ENCODE peak calls at places on chromosome 7, in six cellular contexts. One of them, this sample, is unnamed.

GRCh38 chr7:139441961-139442360 is 41.5 kb downstream of the KLRG2 start:
- DNase-seq in colonic mucosa: no peak
- DNase-seq in CD4-positive, alpha-beta T cell: no peak
- DNase-seq in cardiac muscle cell: no peak
- DNase-seq in fibroblast of lung: no peak
- DNase-seq in OCI-LY7: no peak
- DNase-seq in this sample: no peak

GRCh38 chr7:134789967-134790685 is 10.7 kb downstream of the CALD1 start:
- DNase-seq in colonic mucosa: peak; percentile 21
- DNase-seq in CD4-positive, alpha-beta T cell: no peak
- DNase-seq in cardiac muscle cell: peak; percentile 95
- DNase-seq in fibroblast of lung: peak; percentile 85
- DNase-seq in OCI-LY7: no peak
- DNase-seq in this sample: no peak

GRCh38 chr7:157429001-157429679 is 92.3 kb downstream of the DNAJB6 start:
- DNase-seq in colonic mucosa: no peak
- DNase-seq in CD4-positive, alpha-beta T cell: no peak
- DNase-seq in cardiac muscle cell: no peak
- DNase-seq in fibroblast of lung: no peak
- DNase-seq in OCI-LY7: no peak
- DNase-seq in this sample: no peak

GRCh38 chr7:150856303-150857275 is 4.3 kb downstream of the AOC1 start:
- DNase-seq in colonic mucosa: peak; percentile 14
- DNase-seq in CD4-positive, alpha-beta T cell: no peak
- DNase-seq in cardiac muscle cell: no peak
- DNase-seq in fibroblast of lung: no peak
- DNase-seq in OCI-LY7: no peak
- DNase-seq in this sample: no peak

GRCh38 chr7:113217314-113217713 is 99.0 kb upstream of the SMIM30 start:
- DNase-seq in colonic mucosa: no peak
- DNase-seq in CD4-positive, alpha-beta T cell: no peak
- DNase-seq in cardiac muscle cell: peak; percentile 38
- DNase-seq in fibroblast of lung: no peak
- DNase-seq in OCI-LY7: no peak
- DNase-seq in this sample: no peak

GRCh38 chr7:52260046-52260665 is 775.3 kb upstream of the POM121L12 start:
- DNase-seq in colonic mucosa: no peak
- DNase-seq in CD4-positive, alpha-beta T cell: no peak
- DNase-seq in cardiac muscle cell: no peak
- DNase-seq in fibroblast of lung: no peak
- DNase-seq in OCI-LY7: no peak
- DNase-seq in this sample: peak; percentile 26

GRCh38 chr7:11492307-11492706 is 339.7 kb downstream of the THSD7A start:
- DNase-seq in colonic mucosa: no peak
- DNase-seq in CD4-positive, alpha-beta T cell: no peak
- DNase-seq in cardiac muscle cell: peak; percentile 44
- DNase-seq in fibroblast of lung: peak; percentile 86
- DNase-seq in OCI-LY7: no peak
- DNase-seq in this sample: no peak

GRCh38 chr7:113801751-113802150 is 117.1 kb downstream of the PPP1R3A start:
- DNase-seq in colonic mucosa: no peak
- DNase-seq in CD4-positive, alpha-beta T cell: no peak
- DNase-seq in cardiac muscle cell: no peak
- DNase-seq in fibroblast of lung: no peak
- DNase-seq in OCI-LY7: no peak
- DNase-seq in this sample: no peak

GRCh38 chr7:134766779-134767566 is 12.5 kb upstream of the CALD1 start:
- DNase-seq in colonic mucosa: no peak
- DNase-seq in CD4-positive, alpha-beta T cell: no peak
- DNase-seq in cardiac muscle cell: peak; percentile 60
- DNase-seq in fibroblast of lung: peak; percentile 56
- DNase-seq in OCI-LY7: peak; percentile 77
- DNase-seq in this sample: no peak

GRCh38 chr7:152907042-152907761 is 147.7 kb downstream of the ACTR3B start:
- DNase-seq in colonic mucosa: no peak
- DNase-seq in CD4-positive, alpha-beta T cell: no peak
- DNase-seq in cardiac muscle cell: no peak
- DNase-seq in fibroblast of lung: no peak
- DNase-seq in OCI-LY7: no peak
- DNase-seq in this sample: no peak

GRCh38 chr7:84042110-84042539 is 152.5 kb downstream of the SEMA3A start:
- DNase-seq in colonic mucosa: no peak
- DNase-seq in CD4-positive, alpha-beta T cell: no peak
- DNase-seq in cardiac muscle cell: peak; percentile 47
- DNase-seq in fibroblast of lung: peak; percentile 92
- DNase-seq in OCI-LY7: no peak
- DNase-seq in this sample: peak; percentile 19

GRCh38 chr7:137003606-137004005 is 135.2 kb downstream of the CHRM2 start:
- DNase-seq in colonic mucosa: no peak
- DNase-seq in CD4-positive, alpha-beta T cell: no peak
- DNase-seq in cardiac muscle cell: no peak
- DNase-seq in fibroblast of lung: no peak
- DNase-seq in OCI-LY7: no peak
- DNase-seq in this sample: no peak

GRCh38 chr7:48097511-48098231 is 8.6 kb downstream of the UPP1 start:
- DNase-seq in colonic mucosa: no peak
- DNase-seq in CD4-positive, alpha-beta T cell: no peak
- DNase-seq in cardiac muscle cell: no peak
- DNase-seq in fibroblast of lung: no peak
- DNase-seq in OCI-LY7: no peak
- DNase-seq in this sample: no peak

GRCh38 chr7:23012186-23012585 is 1.7 kb downstream of the HYCC1 start:
- DNase-seq in colonic mucosa: no peak
- DNase-seq in CD4-positive, alpha-beta T cell: no peak
- DNase-seq in cardiac muscle cell: no peak
- DNase-seq in fibroblast of lung: no peak
- DNase-seq in OCI-LY7: no peak
- DNase-seq in this sample: no peak

GRCh38 chr7:24756989-24757798 is at the start of gene GSDME:
- DNase-seq in colonic mucosa: peak; percentile 46
- DNase-seq in CD4-positive, alpha-beta T cell: no peak
- DNase-seq in cardiac muscle cell: peak; percentile 80
- DNase-seq in fibroblast of lung: peak; percentile 71
- DNase-seq in OCI-LY7: peak; percentile 10
- DNase-seq in this sample: peak; percentile 76

GRCh38 chr7:76201732-76202665 is at the start of gene SRRM3:
- DNase-seq in colonic mucosa: peak; percentile 74
- DNase-seq in CD4-positive, alpha-beta T cell: peak; percentile 77
- DNase-seq in cardiac muscle cell: peak; percentile 85
- DNase-seq in fibroblast of lung: peak; percentile 75
- DNase-seq in OCI-LY7: peak; percentile 75
- DNase-seq in this sample: peak; percentile 67

GRCh38 chr7:129843365-129843898 is 109.3 kb downstream of the UBE2H start:
- DNase-seq in colonic mucosa: no peak
- DNase-seq in CD4-positive, alpha-beta T cell: no peak
- DNase-seq in cardiac muscle cell: no peak
- DNase-seq in fibroblast of lung: no peak
- DNase-seq in OCI-LY7: no peak
- DNase-seq in this sample: no peak

GRCh38 chr7:91250706-91251105 is 13.5 kb upstream of the FZD1 start:
- DNase-seq in colonic mucosa: no peak
- DNase-seq in CD4-positive, alpha-beta T cell: no peak
- DNase-seq in cardiac muscle cell: no peak
- DNase-seq in fibroblast of lung: no peak
- DNase-seq in OCI-LY7: no peak
- DNase-seq in this sample: no peak

GRCh38 chr7:7100432-7100849 is 81.9 kb upstream of the C1GALT1 start:
- DNase-seq in colonic mucosa: no peak
- DNase-seq in CD4-positive, alpha-beta T cell: no peak
- DNase-seq in cardiac muscle cell: peak; percentile 22
- DNase-seq in fibroblast of lung: no peak
- DNase-seq in OCI-LY7: no peak
- DNase-seq in this sample: peak; percentile 81

GRCh38 chr7:143372070-143372469 is 9.1 kb upstream of the ZYX start:
- DNase-seq in colonic mucosa: peak; percentile 95
- DNase-seq in CD4-positive, alpha-beta T cell: peak; percentile 46
- DNase-seq in cardiac muscle cell: peak; percentile 32
- DNase-seq in fibroblast of lung: peak; percentile 46
- DNase-seq in OCI-LY7: peak; percentile 7
- DNase-seq in this sample: no peak

DNA sequence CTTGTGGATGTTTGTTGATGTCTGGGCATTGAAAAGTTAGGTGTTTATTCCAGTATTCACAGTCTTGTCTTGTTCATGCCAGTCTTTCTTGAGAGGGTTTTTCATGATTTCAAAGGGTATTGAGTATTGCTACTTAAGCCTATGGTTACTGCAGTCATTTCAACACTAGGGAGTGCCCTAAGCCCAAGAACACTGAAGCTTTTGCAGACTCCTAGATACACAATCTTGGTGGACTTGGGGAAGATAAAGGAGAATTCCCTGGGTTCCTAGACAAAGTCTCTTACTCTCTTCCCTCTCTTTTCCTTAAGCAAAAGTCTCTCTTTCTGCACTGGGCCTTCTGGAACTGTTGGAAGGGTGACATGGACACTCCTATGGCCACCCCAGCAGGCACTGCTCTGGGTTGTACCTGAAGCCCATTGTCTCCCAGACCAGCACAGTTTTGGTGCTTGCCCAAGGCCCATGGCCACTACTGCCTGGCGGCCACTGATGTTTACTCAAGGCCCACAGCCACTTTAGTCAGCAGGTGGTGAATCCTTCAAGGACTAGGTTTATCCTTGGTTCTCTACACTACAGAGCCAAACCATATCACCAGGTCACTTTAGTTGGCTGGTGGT is 24.9 kb downstream of the SAMD9 start:
- DNase-seq in colonic mucosa: no peak
- DNase-seq in CD4-positive, alpha-beta T cell: no peak
- DNase-seq in cardiac muscle cell: peak; percentile 68
- DNase-seq in fibroblast of lung: peak; percentile 68
- DNase-seq in OCI-LY7: peak; percentile 30
- DNase-seq in this sample: no peak
- TF ChIP-seq CTCF in colonic mucosa: peak; percentile 17
- TF ChIP-seq CTCF in CD4-positive, alpha-beta T cell: no peak
- TF ChIP-seq CTCF in cardiac muscle cell: peak; percentile 59
- TF ChIP-seq CTCF in fibroblast of lung: peak; percentile 59
- TF ChIP-seq CTCF in OCI-LY7: peak; percentile 65
- TF ChIP-seq CTCF in this sample: no peak

GRCh38 chr7:12650080-12650479 is 37.4 kb upstream of the ARL4A start:
- DNase-seq in colonic mucosa: no peak
- DNase-seq in CD4-positive, alpha-beta T cell: no peak
- DNase-seq in cardiac muscle cell: no peak
- DNase-seq in fibroblast of lung: no peak
- DNase-seq in OCI-LY7: no peak
- DNase-seq in this sample: no peak
- H3K27ac ChIP-seq in colonic mucosa: no peak overlapping the region
- H3K27ac ChIP-seq in CD4-positive, alpha-beta T cell: no peak overlapping the region
- H3K27ac ChIP-seq in cardiac muscle cell: no peak overlapping the region
- H3K27ac ChIP-seq in fibroblast of lung: no peak overlapping the region
- H3K27ac ChIP-seq in OCI-LY7: no peak overlapping the region
- H3K27ac ChIP-seq in this sample: no peak overlapping the region

GRCh38 chr7:21028990-21029337 is 242.3 kb upstream of the SP8 start:
- DNase-seq in colonic mucosa: no peak
- DNase-seq in CD4-positive, alpha-beta T cell: no peak
- DNase-seq in cardiac muscle cell: no peak
- DNase-seq in fibroblast of lung: no peak
- DNase-seq in OCI-LY7: no peak
- DNase-seq in this sample: no peak

GRCh38 chr7:21030237-21030636 is 243.6 kb upstream of the SP8 start:
- DNase-seq in colonic mucosa: no peak
- DNase-seq in CD4-positive, alpha-beta T cell: no peak
- DNase-seq in cardiac muscle cell: no peak
- DNase-seq in fibroblast of lung: no peak
- DNase-seq in OCI-LY7: no peak
- DNase-seq in this sample: no peak

GRCh38 chr7:21023841-21024502 is 237.3 kb upstream of the SP8 start:
- DNase-seq in colonic mucosa: no peak
- DNase-seq in CD4-positive, alpha-beta T cell: no peak
- DNase-seq in cardiac muscle cell: no peak
- DNase-seq in fibroblast of lung: no peak
- DNase-seq in OCI-LY7: no peak
- DNase-seq in this sample: no peak

DNA sequence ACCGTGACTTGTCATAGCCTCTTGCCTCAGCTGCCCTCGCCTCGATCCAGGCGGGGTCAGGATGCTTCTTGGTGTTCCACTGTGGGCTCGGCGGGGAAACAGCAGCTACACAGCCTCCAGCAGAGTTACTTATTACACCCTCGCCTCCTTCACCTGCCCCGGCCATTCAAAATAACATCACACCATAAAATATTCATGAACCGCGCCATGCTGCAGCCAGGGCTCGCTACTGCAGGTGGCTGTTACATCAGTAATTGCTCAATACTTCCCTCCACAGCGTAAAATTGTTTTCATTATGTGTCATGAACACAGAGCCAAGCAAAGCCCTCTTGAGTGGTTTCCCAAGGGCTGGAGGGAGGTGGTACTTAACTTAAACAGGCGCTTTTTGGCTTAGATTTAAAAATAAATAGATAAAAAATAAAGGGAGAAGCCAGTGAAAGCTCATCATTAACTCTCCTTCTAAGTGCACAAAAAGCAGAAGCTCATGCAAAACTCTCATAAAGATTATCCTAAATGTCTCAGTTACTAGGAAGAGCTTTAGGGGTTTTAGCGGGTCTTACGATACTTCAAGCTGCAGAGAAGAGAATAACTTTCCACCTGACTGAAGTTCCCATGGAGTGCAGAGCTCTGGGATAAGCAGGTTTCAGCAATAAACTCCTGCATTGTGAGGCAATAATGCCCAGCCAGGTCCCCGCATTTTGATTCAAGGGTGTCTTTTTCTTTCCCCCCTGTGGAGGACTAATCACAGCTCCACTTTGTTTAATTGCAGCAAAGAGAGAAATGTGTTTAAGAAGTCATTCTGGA is 241.7 kb upstream of the SP8 start:
- DNase-seq in colonic mucosa: peak; percentile 26
- DNase-seq in CD4-positive, alpha-beta T cell: no peak
- DNase-seq in cardiac muscle cell: no peak
- DNase-seq in fibroblast of lung: peak; percentile 21
- DNase-seq in OCI-LY7: no peak
- DNase-seq in this sample: no peak
- TF ChIP-seq CTCF in colonic mucosa: no peak
- TF ChIP-seq CTCF in CD4-positive, alpha-beta T cell: no peak
- TF ChIP-seq CTCF in cardiac muscle cell: no peak
- TF ChIP-seq CTCF in fibroblast of lung: no peak
- TF ChIP-seq CTCF in OCI-LY7: no peak
- TF ChIP-seq CTCF in this sample: no peak

GRCh38 chr7:79790863-79791262 is 337.4 kb upstream of the MAGI2 start:
- DNase-seq in colonic mucosa: no peak
- DNase-seq in CD4-positive, alpha-beta T cell: no peak
- DNase-seq in cardiac muscle cell: no peak
- DNase-seq in fibroblast of lung: no peak
- DNase-seq in OCI-LY7: no peak
- DNase-seq in this sample: no peak
- H3K27ac ChIP-seq in colonic mucosa: no peak overlapping the region
- H3K27ac ChIP-seq in CD4-positive, alpha-beta T cell: no peak overlapping the region
- H3K27ac ChIP-seq in cardiac muscle cell: no peak overlapping the region
- H3K27ac ChIP-seq in fibroblast of lung: peak overlapping the region; percentile 19
- H3K27ac ChIP-seq in OCI-LY7: no peak overlapping the region
- H3K27ac ChIP-seq in this sample: no peak overlapping the region

DNA sequence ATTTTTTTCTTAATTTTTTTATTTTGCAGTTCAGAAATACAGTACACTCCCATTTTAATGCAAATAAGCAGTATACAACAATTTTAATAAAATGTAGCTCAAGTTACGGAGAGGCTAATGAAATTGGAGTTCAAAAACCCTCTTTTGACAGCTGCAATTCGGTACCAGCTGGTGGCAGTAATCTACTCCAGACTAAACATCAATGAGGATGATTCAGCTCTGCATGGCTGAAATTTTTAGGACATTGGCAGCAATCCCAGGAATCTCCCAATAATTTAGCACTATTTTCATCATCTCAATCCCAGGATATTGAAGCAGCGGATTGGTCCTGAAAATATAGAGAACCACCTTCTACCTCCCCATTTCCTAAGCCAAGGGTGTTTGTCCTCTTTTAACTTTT is 278.8 kb downstream of the CACNA2D1 start:
- DNase-seq in colonic mucosa: peak; percentile 20
- DNase-seq in CD4-positive, alpha-beta T cell: no peak
- DNase-seq in cardiac muscle cell: peak; percentile 85
- DNase-seq in fibroblast of lung: peak; percentile 82
- DNase-seq in OCI-LY7: no peak
- DNase-seq in this sample: peak; percentile 4
- TF ChIP-seq CTCF in colonic mucosa: no peak
- TF ChIP-seq CTCF in CD4-positive, alpha-beta T cell: no peak
- TF ChIP-seq CTCF in cardiac muscle cell: peak; percentile 45
- TF ChIP-seq CTCF in fibroblast of lung: peak; percentile 44
- TF ChIP-seq CTCF in OCI-LY7: peak; percentile 16
- TF ChIP-seq CTCF in this sample: no peak